ENCODE peak calls at places on chromosome 9, in four cellular contexts. Z is K562, E is HCT116, T is NT2/D1. Q is an unnamed sample.

GRCh38 chr9:131459056-131459455 is 43.7 kb upstream of the POMT1 start:
- DNase-seq in T (no peak), Z (no peak), E (no peak), Q (no peak)

GRCh38 chr9:133505186-133505830 is 19.5 kb downstream of the MYMK start:
- DNase-seq in Z (no peak), T (no peak), E (no peak), Q (no peak)

GRCh38 chr9:116163293-116164055 is 9.9 kb downstream of the PAPPA start:
- DNase-seq in T (no peak), Z (peak), E (no peak), Q (peak)

GRCh38 chr9:33131505-33132248 is 35.5 kb downstream of the B4GALT1 start:
- DNase-seq in T (no peak), E (no peak), Z (no peak), Q (peak)

GRCh38 chr9:125749951-125750655 is 2.9 kb downstream of the PBX3 start:
- DNase-seq in T (no peak), E (no peak), Z (no peak), Q (peak)

GRCh38 chr9:106479679-106480078 is 383.3 kb upstream of the ZNF462 start:
- DNase-seq in T (no peak), Z (no peak), E (no peak), Q (no peak)

GRCh38 chr9:110146371-110146770 is 61.6 kb downstream of the C9orf152 start:
- DNase-seq in Z (no peak), E (no peak), T (no peak), Q (no peak)

GRCh38 chr9:34252016-34252415 is 73.2 kb downstream of the UBAP1 start:
- DNase-seq in T (no peak), E (no peak), Z (no peak), Q (no peak)

GRCh38 chr9:6382681-6383080 is 30.3 kb upstream of the UHRF2 start:
- DNase-seq in Z (no peak), E (no peak), T (no peak), Q (no peak)

GRCh38 chr9:38233796-38234355 is 158.6 kb upstream of the ALDH1B1 start:
- DNase-seq in E (no peak), T (no peak), Z (no peak), Q (no peak)
- TF ChIP-seq YY1 in E (no peak), T (no peak), Z (no peak), Q (no peak)

GRCh38 chr9:136840877-136841645 is 1.2 kb upstream of the AJM1 start:
- DNase-seq in Z (no peak), E (no peak), T (no peak), Q (peak)
- TF ChIP-seq YY1 in Z (no peak), E (no peak), T (no peak), Q (no peak)

GRCh38 chr9:72476617-72477375 is 44.6 kb upstream of the TMC1 start:
- DNase-seq in Z (peak), E (peak), T (no peak), Q (peak)
- TF ChIP-seq YY1 in Z (no peak), E (peak), T (no peak), Q (no peak)

GRCh38 chr9:121325387-121325786 is 44.7 kb downstream of the STOM start:
- DNase-seq in T (no peak), E (no peak), Z (no peak), Q (no peak)

GRCh38 chr9:121326924-121327613 is 43.0 kb downstream of the STOM start:
- DNase-seq in E (no peak), T (no peak), Z (no peak), Q (peak)

GRCh38 chr9:121324755-121325154 is 45.3 kb downstream of the STOM start:
- DNase-seq in Z (no peak), E (no peak), T (no peak), Q (no peak)

GRCh38 chr9:121324316-121324715 is 45.7 kb downstream of the STOM start:
- DNase-seq in T (no peak), E (no peak), Z (no peak), Q (no peak)

GRCh38 chr9:121326130-121326838 is 43.8 kb downstream of the STOM start:
- DNase-seq in E (no peak), Z (no peak), T (peak), Q (no peak)
- TF ChIP-seq YY1 in E (no peak), Z (no peak), T (no peak), Q (no peak)

GRCh38 chr9:36462245-36462644 is 62.2 kb upstream of the RNF38 start:
- DNase-seq in T (no peak), Z (no peak), E (no peak), Q (no peak)

GRCh38 chr9:36456480-36457115 is 56.5 kb upstream of the RNF38 start:
- DNase-seq in Z (peak), T (no peak), E (no peak), Q (no peak)

GRCh38 chr9:36457836-36458429 is 57.9 kb upstream of the RNF38 start:
- DNase-seq in E (no peak), Z (no peak), T (no peak), Q (peak)

DNA sequence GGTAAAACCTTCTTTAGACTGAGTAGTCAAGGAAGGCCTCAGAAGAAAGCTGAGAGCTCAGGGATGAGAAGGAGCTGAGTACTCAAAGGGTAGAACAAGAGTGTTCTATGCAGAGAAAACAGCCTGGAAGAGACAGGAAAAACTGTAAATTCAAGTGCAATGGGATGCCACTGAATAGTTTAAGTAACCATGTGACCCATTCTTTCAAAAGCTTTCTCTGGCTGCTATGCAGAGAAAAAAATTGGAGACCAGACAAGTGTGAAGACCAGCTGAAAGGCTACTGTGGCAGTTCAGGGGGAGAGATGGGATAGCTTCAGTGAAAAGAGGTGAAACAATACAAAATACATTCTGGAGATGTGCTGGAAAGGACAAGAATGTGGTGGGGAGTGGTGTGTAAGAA is 61.3 kb upstream of the RNF38 start:
- DNase-seq in E (no peak), Z (no peak), T (no peak), Q (no peak)
- TF ChIP-seq YY1 in E (no peak), Z (no peak), T (no peak), Q (no peak)

DNA sequence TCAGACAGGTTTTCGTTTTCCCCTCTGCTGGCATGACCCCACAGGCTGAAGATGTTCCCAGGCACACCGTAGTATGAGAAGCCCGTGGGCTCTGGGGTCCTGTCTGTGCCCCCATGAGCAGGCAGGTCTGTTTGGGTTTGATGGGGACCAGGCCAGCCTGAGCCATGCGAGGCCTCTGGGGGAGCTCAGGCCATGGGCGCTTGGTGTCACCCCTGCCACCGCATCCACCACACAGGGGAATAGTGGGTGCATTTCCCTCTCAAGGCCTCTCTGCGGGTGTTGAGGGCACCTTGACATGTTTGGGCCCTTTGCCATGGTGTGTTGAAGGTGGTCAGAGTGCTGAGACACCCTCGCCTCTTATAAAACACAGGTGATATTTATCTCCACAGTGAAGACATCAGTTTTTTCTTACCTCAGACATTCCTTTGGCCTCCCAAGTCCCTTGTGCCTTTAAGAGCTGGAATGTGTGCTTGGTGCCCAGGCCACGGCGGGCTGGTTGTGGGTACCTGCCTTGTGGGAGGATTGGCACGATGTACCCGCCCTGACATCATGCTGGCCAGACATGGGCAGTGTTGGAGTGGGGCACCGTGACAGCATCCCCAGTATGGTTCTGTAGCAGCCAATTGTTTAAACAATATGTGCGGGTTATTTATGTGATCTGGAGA is 68.3 kb downstream of the WNK2 start:
- DNase-seq in E (no peak), T (no peak), Z (no peak), Q (no peak)
- TF ChIP-seq YY1 in E (no peak), T (no peak), Z (no peak), Q (no peak)

DNA sequence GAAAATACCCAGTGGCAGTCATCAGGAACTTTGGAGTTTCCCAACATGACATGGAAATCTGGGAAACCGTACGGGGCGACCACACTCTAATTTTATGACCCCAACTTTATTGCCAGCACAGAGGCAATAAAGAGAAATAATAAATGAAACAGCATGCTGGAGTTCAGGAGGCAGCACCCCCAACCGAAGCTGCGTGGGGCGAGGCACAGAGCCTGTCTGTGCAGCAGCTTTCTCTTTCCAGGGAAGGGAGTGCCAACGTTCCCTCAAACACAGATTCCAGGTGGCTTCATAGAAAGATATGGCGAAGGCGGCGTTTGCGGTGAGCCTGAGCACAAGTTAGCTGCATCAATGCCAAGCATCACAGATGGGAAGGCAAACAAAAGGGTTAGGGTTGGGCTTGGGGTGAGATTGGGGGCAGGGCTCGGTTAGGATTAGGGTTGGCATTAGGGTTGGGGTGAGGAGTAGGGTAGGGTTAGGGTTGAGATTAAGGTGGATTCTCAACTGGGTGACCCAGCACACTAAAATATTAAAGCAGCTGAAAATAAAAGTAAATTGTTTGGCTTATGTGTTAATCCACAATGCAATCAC is 114.8 kb downstream of the HSD17B3 start:
- DNase-seq in E (no peak), T (no peak), Z (no peak), Q (no peak)
- TF ChIP-seq YY1 in E (no peak), T (no peak), Z (no peak), Q (no peak)

DNA sequence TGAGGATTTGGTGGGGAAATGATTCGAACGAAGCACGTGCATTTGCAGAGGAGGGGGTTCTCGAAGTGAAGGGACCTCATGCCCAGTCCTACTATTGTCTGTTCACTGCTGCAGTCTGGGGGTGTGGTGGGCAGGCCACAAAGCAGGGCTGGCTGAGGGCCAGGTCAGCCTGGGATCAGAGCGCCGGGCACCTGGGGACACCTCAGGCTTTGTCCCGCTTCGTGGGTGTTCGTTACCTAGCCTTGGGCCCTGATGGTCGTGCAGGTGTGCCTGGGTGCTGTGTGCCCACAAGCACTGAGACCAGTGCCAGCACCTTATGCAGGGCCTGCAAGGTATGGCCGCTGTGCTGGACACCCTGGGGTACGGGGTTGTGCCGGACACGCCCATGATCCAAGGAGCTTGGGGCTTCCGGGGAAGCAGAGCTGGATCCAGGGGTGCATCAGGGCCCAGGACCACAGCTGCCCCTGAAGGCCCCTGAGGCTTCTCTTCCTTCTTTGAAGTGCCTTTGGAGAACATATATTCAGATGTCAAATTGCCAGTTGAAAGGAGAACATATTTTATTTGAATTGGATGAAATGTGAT is 80.6 kb downstream of the COL5A1 start:
- DNase-seq in Z (no peak), E (no peak), T (no peak), Q (no peak)
- TF ChIP-seq YY1 in Z (no peak), E (no peak), T (no peak), Q (no peak)

Q was measured in HepG2.